ENCODE peak calls at places on chromosomes 4 and X, in seven cellular contexts. One of them, this sample, is unnamed.

GRCh38 chr4:8639777-8640720 is 47.5 kb downstream of the CPZ start:
- DNase-seq in AG08396: no peak
- DNase-seq in tibial artery: peak; percentile 50
- DNase-seq in aorta: peak; percentile 43
- DNase-seq in psoas muscle: no peak
- DNase-seq in PC-3: no peak
- DNase-seq in stimulated activated CD4-positive, alpha-beta T cell treated with anti-CD3 and anti-CD28 coated beads, Interleukin-4, amount 100 ng/mL, for 48 hours: no peak
- DNase-seq in this sample: peak; percentile 9

GRCh38 chrX:97096385-97096784 is 212.7 kb downstream of the RPA4 start:
- DNase-seq in AG08396: no peak
- DNase-seq in tibial artery: no peak
- DNase-seq in aorta: no peak
- DNase-seq in psoas muscle: no peak
- DNase-seq in PC-3: no peak
- DNase-seq in stimulated activated CD4-positive, alpha-beta T cell treated with anti-CD3 and anti-CD28 coated beads, Interleukin-4, amount 100 ng/mL, for 48 hours: no peak
- DNase-seq in this sample: no peak

GRCh38 chr4:140789752-140790151 is 33.6 kb upstream of the TBC1D9 start:
- DNase-seq in AG08396: no peak
- DNase-seq in tibial artery: no peak
- DNase-seq in aorta: no peak
- DNase-seq in psoas muscle: no peak
- DNase-seq in PC-3: peak; percentile 46
- DNase-seq in stimulated activated CD4-positive, alpha-beta T cell treated with anti-CD3 and anti-CD28 coated beads, Interleukin-4, amount 100 ng/mL, for 48 hours: no peak
- DNase-seq in this sample: no peak

GRCh38 chr4:10061650-10062415 is 40.5 kb upstream of the SLC2A9 start:
- DNase-seq in AG08396: no peak
- DNase-seq in tibial artery: no peak
- DNase-seq in aorta: no peak
- DNase-seq in psoas muscle: no peak
- DNase-seq in PC-3: peak; percentile 67
- DNase-seq in stimulated activated CD4-positive, alpha-beta T cell treated with anti-CD3 and anti-CD28 coated beads, Interleukin-4, amount 100 ng/mL, for 48 hours: no peak
- DNase-seq in this sample: no peak

GRCh38 chr4:1192091-1192492 is 19.7 kb upstream of the SPON2 start:
- DNase-seq in AG08396: peak; percentile 95
- DNase-seq in tibial artery: peak; percentile 96
- DNase-seq in aorta: peak; percentile 93
- DNase-seq in psoas muscle: peak; percentile 87
- DNase-seq in PC-3: peak; percentile 87
- DNase-seq in stimulated activated CD4-positive, alpha-beta T cell treated with anti-CD3 and anti-CD28 coated beads, Interleukin-4, amount 100 ng/mL, for 48 hours: no peak
- DNase-seq in this sample: peak; percentile 85

GRCh38 chr4:54513231-54513630 is 144.5 kb upstream of the KIT start:
- DNase-seq in AG08396: peak; percentile 81
- DNase-seq in tibial artery: no peak
- DNase-seq in aorta: no peak
- DNase-seq in psoas muscle: peak; percentile 31
- DNase-seq in PC-3: peak; percentile 48
- DNase-seq in stimulated activated CD4-positive, alpha-beta T cell treated with anti-CD3 and anti-CD28 coated beads, Interleukin-4, amount 100 ng/mL, for 48 hours: no peak
- DNase-seq in this sample: peak; percentile 26

GRCh38 chr4:52987401-52988056 is 125.4 kb downstream of the RASL11B start:
- DNase-seq in AG08396: no peak
- DNase-seq in tibial artery: no peak
- DNase-seq in aorta: no peak
- DNase-seq in psoas muscle: no peak
- DNase-seq in PC-3: no peak
- DNase-seq in stimulated activated CD4-positive, alpha-beta T cell treated with anti-CD3 and anti-CD28 coated beads, Interleukin-4, amount 100 ng/mL, for 48 hours: no peak
- DNase-seq in this sample: no peak

GRCh38 chrX:140180585-140180984 is 215.3 kb upstream of the CXorf66 start:
- DNase-seq in AG08396: no peak
- DNase-seq in tibial artery: no peak
- DNase-seq in aorta: no peak
- DNase-seq in psoas muscle: no peak
- DNase-seq in PC-3: peak; percentile 86
- DNase-seq in stimulated activated CD4-positive, alpha-beta T cell treated with anti-CD3 and anti-CD28 coated beads, Interleukin-4, amount 100 ng/mL, for 48 hours: no peak
- DNase-seq in this sample: no peak

GRCh38 chr4:107037188-107037587 is 1.1 kb upstream of the DKK2 start:
- DNase-seq in AG08396: peak; percentile 43
- DNase-seq in tibial artery: peak; percentile 63
- DNase-seq in aorta: peak; percentile 79
- DNase-seq in psoas muscle: peak; percentile 48
- DNase-seq in PC-3: peak; percentile 4
- DNase-seq in stimulated activated CD4-positive, alpha-beta T cell treated with anti-CD3 and anti-CD28 coated beads, Interleukin-4, amount 100 ng/mL, for 48 hours: no peak
- DNase-seq in this sample: no peak

GRCh38 chr4:42150653-42151567 is 1.5 kb downstream of the BEND4 start:
- DNase-seq in AG08396: no peak
- DNase-seq in tibial artery: no peak
- DNase-seq in aorta: no peak
- DNase-seq in psoas muscle: no peak
- DNase-seq in PC-3: no peak
- DNase-seq in stimulated activated CD4-positive, alpha-beta T cell treated with anti-CD3 and anti-CD28 coated beads, Interleukin-4, amount 100 ng/mL, for 48 hours: no peak
- DNase-seq in this sample: no peak

GRCh38 chr4:74768857-74769525 is 25.3 kb downstream of the BTC start:
- DNase-seq in AG08396: peak; percentile 8
- DNase-seq in tibial artery: no peak
- DNase-seq in aorta: no peak
- DNase-seq in psoas muscle: no peak
- DNase-seq in PC-3: peak; percentile 89
- DNase-seq in stimulated activated CD4-positive, alpha-beta T cell treated with anti-CD3 and anti-CD28 coated beads, Interleukin-4, amount 100 ng/mL, for 48 hours: no peak
- DNase-seq in this sample: no peak

GRCh38 chr4:113686950-113687718 is 74.4 kb downstream of the CAMK2D start:
- DNase-seq in AG08396: no peak
- DNase-seq in tibial artery: no peak
- DNase-seq in aorta: no peak
- DNase-seq in psoas muscle: no peak
- DNase-seq in PC-3: no peak
- DNase-seq in stimulated activated CD4-positive, alpha-beta T cell treated with anti-CD3 and anti-CD28 coated beads, Interleukin-4, amount 100 ng/mL, for 48 hours: no peak
- DNase-seq in this sample: no peak

GRCh38 chrX:96417695-96418094 is 266.9 kb upstream of the DIAPH2 start:
- DNase-seq in AG08396: no peak
- DNase-seq in tibial artery: no peak
- DNase-seq in aorta: no peak
- DNase-seq in psoas muscle: no peak
- DNase-seq in PC-3: no peak
- DNase-seq in stimulated activated CD4-positive, alpha-beta T cell treated with anti-CD3 and anti-CD28 coated beads, Interleukin-4, amount 100 ng/mL, for 48 hours: no peak
- DNase-seq in this sample: no peak